ENCODE peak calls at places on chromosomes 1 and 21, in seven cellular contexts. One of them, this sample, is unnamed.

GRCh38 chr1:71804140-71804539 is 478.2 kb downstream of the NEGR1 start:
- DNase-seq in lower leg skin: no peak
- DNase-seq in kidney: no peak
- DNase-seq in A549: no peak
- DNase-seq in BJ: no peak
- DNase-seq in colonic mucosa: no peak
- DNase-seq in astrocyte of the cerebellum: no peak
- DNase-seq in this sample: no peak

GRCh38 chr1:235650341-235651169 is 971 bp upstream of the GNG4 start:
- DNase-seq in lower leg skin: peak; percentile 80
- DNase-seq in kidney: peak; percentile 69
- DNase-seq in A549: no peak
- DNase-seq in BJ: no peak
- DNase-seq in colonic mucosa: peak; percentile 66
- DNase-seq in astrocyte of the cerebellum: no peak
- DNase-seq in this sample: peak; percentile 3

GRCh38 chr1:3702528-3702927 is 49.7 kb upstream of the CCDC27 start:
- DNase-seq in lower leg skin: no peak
- DNase-seq in kidney: no peak
- DNase-seq in A549: no peak
- DNase-seq in BJ: no peak
- DNase-seq in colonic mucosa: no peak
- DNase-seq in astrocyte of the cerebellum: no peak
- DNase-seq in this sample: no peak

GRCh38 chr1:197485790-197486189 is 217.7 kb downstream of the CRB1 start:
- DNase-seq in lower leg skin: no peak
- DNase-seq in kidney: no peak
- DNase-seq in A549: no peak
- DNase-seq in BJ: no peak
- DNase-seq in colonic mucosa: no peak
- DNase-seq in astrocyte of the cerebellum: no peak
- DNase-seq in this sample: no peak

GRCh38 chr1:243550276-243550675 is 294.4 kb downstream of the SDCCAG8 start:
- DNase-seq in lower leg skin: no peak
- DNase-seq in kidney: no peak
- DNase-seq in A549: no peak
- DNase-seq in BJ: no peak
- DNase-seq in colonic mucosa: no peak
- DNase-seq in astrocyte of the cerebellum: peak; percentile 38
- DNase-seq in this sample: peak; percentile 87

GRCh38 chr1:183812111-183812510 is 7.2 kb downstream of the RGL1 start:
- DNase-seq in lower leg skin: no peak
- DNase-seq in kidney: no peak
- DNase-seq in A549: no peak
- DNase-seq in BJ: no peak
- DNase-seq in colonic mucosa: no peak
- DNase-seq in astrocyte of the cerebellum: no peak
- DNase-seq in this sample: no peak

GRCh38 chr1:211813590-211813989 is 17.0 kb downstream of the LPGAT1 start:
- DNase-seq in lower leg skin: no peak
- DNase-seq in kidney: no peak
- DNase-seq in A549: no peak
- DNase-seq in BJ: no peak
- DNase-seq in colonic mucosa: no peak
- DNase-seq in astrocyte of the cerebellum: peak; percentile 83
- DNase-seq in this sample: peak; percentile 66

GRCh38 chr1:63418101-63418500 is 50.7 kb downstream of the ALG6 start:
- DNase-seq in lower leg skin: no peak
- DNase-seq in kidney: no peak
- DNase-seq in A549: no peak
- DNase-seq in BJ: no peak
- DNase-seq in colonic mucosa: no peak
- DNase-seq in astrocyte of the cerebellum: no peak
- DNase-seq in this sample: no peak

GRCh38 chr1:177849130-177849529 is 120.7 kb downstream of the SEC16B start:
- DNase-seq in lower leg skin: no peak
- DNase-seq in kidney: no peak
- DNase-seq in A549: no peak
- DNase-seq in BJ: no peak
- DNase-seq in colonic mucosa: no peak
- DNase-seq in astrocyte of the cerebellum: no peak
- DNase-seq in this sample: peak; percentile 24

GRCh38 chr1:28887418-28887834 is 26.9 kb upstream of the EPB41 start:
- DNase-seq in lower leg skin: peak; percentile 88
- DNase-seq in kidney: peak; percentile 75
- DNase-seq in A549: no peak
- DNase-seq in BJ: no peak
- DNase-seq in colonic mucosa: peak; percentile 41
- DNase-seq in astrocyte of the cerebellum: no peak
- DNase-seq in this sample: no peak

GRCh38 chr21:17343055-17343454 is 169.8 kb upstream of the CXADR start:
- DNase-seq in lower leg skin: no peak
- DNase-seq in kidney: no peak
- DNase-seq in A549: no peak
- DNase-seq in BJ: no peak
- DNase-seq in colonic mucosa: no peak
- DNase-seq in astrocyte of the cerebellum: peak; percentile 5
- DNase-seq in this sample: peak; percentile 13

GRCh38 chr1:156658496-156658895 is 16.6 kb downstream of the BCAN start:
- DNase-seq in lower leg skin: no peak
- DNase-seq in kidney: no peak
- DNase-seq in A549: no peak
- DNase-seq in BJ: no peak
- DNase-seq in colonic mucosa: no peak
- DNase-seq in astrocyte of the cerebellum: no peak
- DNase-seq in this sample: no peak

GRCh38 chr1:179817789-179818188 is 59.8 kb downstream of the TOR1AIP2 start:
- DNase-seq in lower leg skin: no peak
- DNase-seq in kidney: peak; percentile 79
- DNase-seq in A549: no peak
- DNase-seq in BJ: peak; percentile 48
- DNase-seq in colonic mucosa: no peak
- DNase-seq in astrocyte of the cerebellum: no peak
- DNase-seq in this sample: no peak

GRCh38 chr1:111481387-111482221 is 7.8 kb downstream of the C1orf162 start:
- DNase-seq in lower leg skin: peak; percentile 94
- DNase-seq in kidney: peak; percentile 88
- DNase-seq in A549: peak; percentile 31
- DNase-seq in BJ: no peak
- DNase-seq in colonic mucosa: peak; percentile 80
- DNase-seq in astrocyte of the cerebellum: peak; percentile 31
- DNase-seq in this sample: peak; percentile 46

GRCh38 chr1:153733970-153734369 is 6.1 kb downstream of the INTS3 start:
- DNase-seq in lower leg skin: no peak
- DNase-seq in kidney: no peak
- DNase-seq in A549: no peak
- DNase-seq in BJ: no peak
- DNase-seq in colonic mucosa: no peak
- DNase-seq in astrocyte of the cerebellum: no peak
- DNase-seq in this sample: no peak

GRCh38 chr1:92909321-92909720 is 51.9 kb downstream of the DIPK1A start:
- DNase-seq in lower leg skin: no peak
- DNase-seq in kidney: no peak
- DNase-seq in A549: no peak
- DNase-seq in BJ: peak; percentile 71
- DNase-seq in colonic mucosa: no peak
- DNase-seq in astrocyte of the cerebellum: peak; percentile 46
- DNase-seq in this sample: peak; percentile 78

GRCh38 chr1:183198463-183198862 is 12.4 kb downstream of the LAMC2 start:
- DNase-seq in lower leg skin: no peak
- DNase-seq in kidney: no peak
- DNase-seq in A549: no peak
- DNase-seq in BJ: no peak
- DNase-seq in colonic mucosa: no peak
- DNase-seq in astrocyte of the cerebellum: peak; percentile 18
- DNase-seq in this sample: peak; percentile 77

GRCh38 chr1:16367968-16368910 is 1.2 kb downstream of the SZRD1 start:
- DNase-seq in lower leg skin: no peak
- DNase-seq in kidney: no peak
- DNase-seq in A549: no peak
- DNase-seq in BJ: no peak
- DNase-seq in colonic mucosa: no peak
- DNase-seq in astrocyte of the cerebellum: no peak
- DNase-seq in this sample: peak; percentile 36

GRCh38 chr1:196260267-196260666 is 348.0 kb downstream of the KCNT2 start:
- DNase-seq in lower leg skin: no peak
- DNase-seq in kidney: no peak
- DNase-seq in A549: no peak
- DNase-seq in BJ: no peak
- DNase-seq in colonic mucosa: no peak
- DNase-seq in astrocyte of the cerebellum: no peak
- DNase-seq in this sample: no peak

GRCh38 chr1:225658041-225658440 is 5.1 kb upstream of the ENAH start:
- DNase-seq in lower leg skin: no peak
- DNase-seq in kidney: no peak
- DNase-seq in A549: no peak
- DNase-seq in BJ: no peak
- DNase-seq in colonic mucosa: no peak
- DNase-seq in astrocyte of the cerebellum: no peak
- DNase-seq in this sample: no peak

GRCh38 chr21:15247613-15248012 is 182.8 kb upstream of the NRIP1 start:
- DNase-seq in lower leg skin: no peak
- DNase-seq in kidney: no peak
- DNase-seq in A549: no peak
- DNase-seq in BJ: no peak
- DNase-seq in colonic mucosa: no peak
- DNase-seq in astrocyte of the cerebellum: no peak
- DNase-seq in this sample: no peak

GRCh38 chr21:35933466-35933865 is 126.9 kb downstream of the SETD4 start:
- DNase-seq in lower leg skin: peak; percentile 94
- DNase-seq in kidney: peak; percentile 84
- DNase-seq in A549: no peak
- DNase-seq in BJ: peak; percentile 89
- DNase-seq in colonic mucosa: no peak
- DNase-seq in astrocyte of the cerebellum: peak; percentile 32
- DNase-seq in this sample: peak; percentile 87

GRCh38 chr1:37338658-37339057 is 135.7 kb upstream of the ZC3H12A start:
- DNase-seq in lower leg skin: no peak
- DNase-seq in kidney: no peak
- DNase-seq in A549: no peak
- DNase-seq in BJ: no peak
- DNase-seq in colonic mucosa: no peak
- DNase-seq in astrocyte of the cerebellum: no peak
- DNase-seq in this sample: no peak

GRCh38 chr1:92858564-92859399 is 26.9 kb downstream of the RPL5 start:
- DNase-seq in lower leg skin: no peak
- DNase-seq in kidney: no peak
- DNase-seq in A549: peak; percentile 57
- DNase-seq in BJ: peak; percentile 36
- DNase-seq in colonic mucosa: peak; percentile 82
- DNase-seq in astrocyte of the cerebellum: peak; percentile 74
- DNase-seq in this sample: peak; percentile 84

GRCh38 chr1:154818911-154819310 is 51.2 kb downstream of the KCNN3 start:
- DNase-seq in lower leg skin: no peak
- DNase-seq in kidney: no peak
- DNase-seq in A549: no peak
- DNase-seq in BJ: no peak
- DNase-seq in colonic mucosa: no peak
- DNase-seq in astrocyte of the cerebellum: no peak
- DNase-seq in this sample: no peak

GRCh38 chr1:192846950-192847349 is 38.1 kb downstream of the RGS2 start:
- DNase-seq in lower leg skin: no peak
- DNase-seq in kidney: no peak
- DNase-seq in A549: no peak
- DNase-seq in BJ: peak; percentile 64
- DNase-seq in colonic mucosa: no peak
- DNase-seq in astrocyte of the cerebellum: no peak
- DNase-seq in this sample: peak; percentile 9

GRCh38 chr1:71587961-71588360 is 507.1 kb upstream of the ZRANB2 start:
- DNase-seq in lower leg skin: no peak
- DNase-seq in kidney: no peak
- DNase-seq in A549: no peak
- DNase-seq in BJ: peak; percentile 7
- DNase-seq in colonic mucosa: no peak
- DNase-seq in astrocyte of the cerebellum: peak; percentile 26
- DNase-seq in this sample: peak; percentile 36

DNA sequence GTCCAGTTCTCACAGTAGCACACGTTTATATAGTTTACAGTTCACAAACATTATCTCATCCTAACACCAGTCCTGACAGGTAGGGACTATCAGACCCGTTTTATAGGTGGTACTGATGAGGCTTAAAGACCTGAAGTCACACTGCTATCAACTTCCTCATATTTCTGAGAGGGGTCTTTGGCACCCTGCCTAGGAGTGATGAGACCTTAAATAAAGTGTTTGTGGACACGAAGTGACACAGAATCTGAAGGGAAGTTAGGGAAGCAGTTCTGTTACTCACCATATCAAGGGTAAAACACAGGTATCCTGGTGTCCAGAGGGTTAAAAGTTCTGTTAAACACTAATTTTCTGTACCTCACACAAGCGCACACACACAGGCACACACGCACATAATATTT is 623 bp upstream of the TACSTD2 start:
- DNase-seq in lower leg skin: no peak
- DNase-seq in kidney: no peak
- DNase-seq in A549: no peak
- DNase-seq in BJ: no peak
- DNase-seq in colonic mucosa: no peak
- DNase-seq in astrocyte of the cerebellum: no peak
- DNase-seq in this sample: no peak
- H3K4me3 ChIP-seq in lower leg skin: no peak overlapping the region
- H3K4me3 ChIP-seq in kidney: peak overlapping the region; percentile 38
- H3K4me3 ChIP-seq in A549: no peak overlapping the region
- H3K4me3 ChIP-seq in BJ: no peak overlapping the region
- H3K4me3 ChIP-seq in colonic mucosa: peak overlapping the region; percentile 39
- H3K4me3 ChIP-seq in astrocyte of the cerebellum: no peak overlapping the region
- H3K4me3 ChIP-seq in this sample: no peak overlapping the region

GRCh38 chr1:83583351-83584014 is 415.4 kb downstream of the TTLL7 start:
- DNase-seq in lower leg skin: no peak
- DNase-seq in kidney: no peak
- DNase-seq in A549: no peak
- DNase-seq in BJ: no peak
- DNase-seq in colonic mucosa: peak; percentile 18
- DNase-seq in astrocyte of the cerebellum: no peak
- DNase-seq in this sample: no peak
- TF ChIP-seq CTCF in lower leg skin: no peak
- TF ChIP-seq CTCF in kidney: no peak
- TF ChIP-seq CTCF in A549: no peak
- TF ChIP-seq CTCF in BJ: peak; percentile 49
- TF ChIP-seq CTCF in colonic mucosa: no peak
- TF ChIP-seq CTCF in astrocyte of the cerebellum: no peak
- TF ChIP-seq CTCF in this sample: no peak

GRCh38 chr1:162632234-162632666 is at the start of gene DDR2:
- DNase-seq in lower leg skin: peak; percentile 94
- DNase-seq in kidney: peak; percentile 63
- DNase-seq in A549: no peak
- DNase-seq in BJ: peak; percentile 86
- DNase-seq in colonic mucosa: peak; percentile 57
- DNase-seq in astrocyte of the cerebellum: peak; percentile 92
- DNase-seq in this sample: peak; percentile 94
- H3K4me3 ChIP-seq in lower leg skin: peak within 1 kb of the TSS; percentile 24
- H3K4me3 ChIP-seq in kidney: peak within 1 kb of the TSS; percentile 43
- H3K4me3 ChIP-seq in A549: no peak within 1 kb of the TSS
- H3K4me3 ChIP-seq in BJ: peak within 1 kb of the TSS; percentile 69
- H3K4me3 ChIP-seq in colonic mucosa: peak within 1 kb of the TSS; percentile 18
- H3K4me3 ChIP-seq in astrocyte of the cerebellum: peak within 1 kb of the TSS; percentile 59
- H3K4me3 ChIP-seq in this sample: peak within 1 kb of the TSS; percentile 67

DNA sequence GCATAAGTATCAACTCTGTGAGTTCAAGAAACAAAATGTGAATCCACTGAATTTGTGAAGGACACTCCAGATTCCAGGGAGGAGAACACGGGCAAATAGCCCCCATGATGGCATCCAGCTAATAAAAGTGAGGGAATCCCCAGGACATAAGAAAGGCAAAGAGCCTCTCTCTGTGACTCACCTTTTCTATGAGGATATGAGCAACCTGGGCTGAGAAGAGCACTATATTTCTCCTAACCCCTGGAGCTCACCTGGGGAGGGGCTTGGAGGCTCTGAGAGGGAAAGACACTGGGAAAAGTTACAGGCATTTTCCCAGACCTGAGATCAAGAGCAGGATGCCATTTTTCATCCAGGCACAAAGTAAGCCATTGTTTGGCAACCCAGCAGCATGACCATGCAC is 1298.8 kb downstream of the PLA2G4A start:
- DNase-seq in lower leg skin: no peak
- DNase-seq in kidney: no peak
- DNase-seq in A549: no peak
- DNase-seq in BJ: no peak
- DNase-seq in colonic mucosa: no peak
- DNase-seq in astrocyte of the cerebellum: no peak
- DNase-seq in this sample: no peak
- TF ChIP-seq CTCF in lower leg skin: no peak
- TF ChIP-seq CTCF in kidney: no peak
- TF ChIP-seq CTCF in A549: no peak
- TF ChIP-seq CTCF in BJ: no peak
- TF ChIP-seq CTCF in colonic mucosa: no peak
- TF ChIP-seq CTCF in astrocyte of the cerebellum: no peak
- TF ChIP-seq CTCF in this sample: no peak

This sample was measured in astrocyte of the spinal cord.